ENCODE peak calls at places on chromosomes 3 and 15, in nine cellular contexts. N is CD4-positive, alpha-beta T cell; F is esophagus muscularis mucosa; G is cardiac muscle cell; Z is neural progenitor cell; R is uterus; L is HepG2; C is aorta; K is pancreas. J is an unnamed sample.

GRCh38 chr15:33737687-33738606 is 230.3 kb upstream of the CHRM5 start:
- DNase-seq in G (peak; percentile 39), N (peak; percentile 11), K (peak; percentile 28), C (no peak), Z (peak; percentile 74), F (no peak), L (peak; percentile 25), R (no peak), J (no peak)

GRCh38 chr3:37229291-37229690 is 54.9 kb upstream of the LRRFIP2 start:
- DNase-seq in C (no peak), G (no peak), K (no peak), R (no peak), N (no peak), F (no peak), L (no peak), Z (no peak), J (no peak)

GRCh38 chr3:197456271-197457091 is 99.3 kb downstream of the BDH1 start:
- DNase-seq in N (peak; percentile 38), G (peak; percentile 96), R (peak; percentile 81), F (peak; percentile 96), K (peak; percentile 79), L (peak; percentile 69), Z (peak; percentile 87), C (peak; percentile 92), J (no peak)

GRCh38 chr3:172675371-172676193 is 35.3 kb downstream of the NCEH1 start:
- DNase-seq in L (peak; percentile 53), G (peak; percentile 74), Z (peak; percentile 59), K (no peak), C (no peak), N (no peak), R (no peak), F (no peak), J (no peak)

GRCh38 chr15:42711746-42712145 is 25.2 kb downstream of the CDAN1 start:
- DNase-seq in K (no peak), Z (no peak), C (no peak), G (no peak), N (no peak), F (no peak), L (no peak), R (no peak), J (no peak)

GRCh38 chr15:43121863-43122262 is 11.5 kb upstream of the TMEM62 start:
- DNase-seq in G (no peak), R (no peak), Z (no peak), L (no peak), N (no peak), C (no peak), F (no peak), K (no peak), J (no peak)

GRCh38 chr3:98717584-98717983 is 45.6 kb upstream of the ST3GAL6 start:
- DNase-seq in C (no peak), K (no peak), N (no peak), G (no peak), L (no peak), R (no peak), F (no peak), Z (no peak), J (no peak)

GRCh38 chr3:51975857-51976549 is 1.1 kb downstream of the ABHD14A start:
- DNase-seq in K (peak; percentile 74), Z (peak; percentile 88), F (no peak), R (peak; percentile 78), L (peak; percentile 50), G (peak; percentile 81), N (no peak), C (peak; percentile 90), J (peak; percentile 58)

GRCh38 chr3:46607603-46608028 is 4.7 kb upstream of the FAM240A start:
- DNase-seq in L (peak; percentile 34), F (peak; percentile 37), N (no peak), G (peak; percentile 22), C (no peak), R (no peak), K (no peak), Z (peak; percentile 64), J (no peak)

GRCh38 chr15:62940755-62941361 is 101.7 kb upstream of the TPM1 start:
- DNase-seq in Z (no peak), R (peak; percentile 85), F (peak; percentile 94), K (peak; percentile 28), G (peak; percentile 88), C (peak; percentile 91), L (no peak), N (no peak), J (peak; percentile 22)

GRCh38 chr15:94252906-94253305 is 21.5 kb downstream of the MCTP2 start:
- DNase-seq in K (no peak), G (no peak), L (no peak), R (no peak), N (no peak), F (no peak), Z (no peak), C (no peak), J (no peak)

GRCh38 chr15:94243418-94243817 is 12.1 kb downstream of the MCTP2 start:
- DNase-seq in F (no peak), G (no peak), C (no peak), R (no peak), K (no peak), N (no peak), Z (no peak), L (no peak), J (no peak)

GRCh38 chr15:94252223-94252766 is 20.9 kb downstream of the MCTP2 start:
- DNase-seq in R (no peak), G (no peak), L (no peak), Z (no peak), C (no peak), N (no peak), F (no peak), K (no peak), J (no peak)

GRCh38 chr15:94246016-94246415 is 14.7 kb downstream of the MCTP2 start:
- DNase-seq in G (no peak), F (no peak), K (no peak), N (no peak), Z (no peak), R (no peak), C (no peak), L (no peak), J (no peak)

DNA sequence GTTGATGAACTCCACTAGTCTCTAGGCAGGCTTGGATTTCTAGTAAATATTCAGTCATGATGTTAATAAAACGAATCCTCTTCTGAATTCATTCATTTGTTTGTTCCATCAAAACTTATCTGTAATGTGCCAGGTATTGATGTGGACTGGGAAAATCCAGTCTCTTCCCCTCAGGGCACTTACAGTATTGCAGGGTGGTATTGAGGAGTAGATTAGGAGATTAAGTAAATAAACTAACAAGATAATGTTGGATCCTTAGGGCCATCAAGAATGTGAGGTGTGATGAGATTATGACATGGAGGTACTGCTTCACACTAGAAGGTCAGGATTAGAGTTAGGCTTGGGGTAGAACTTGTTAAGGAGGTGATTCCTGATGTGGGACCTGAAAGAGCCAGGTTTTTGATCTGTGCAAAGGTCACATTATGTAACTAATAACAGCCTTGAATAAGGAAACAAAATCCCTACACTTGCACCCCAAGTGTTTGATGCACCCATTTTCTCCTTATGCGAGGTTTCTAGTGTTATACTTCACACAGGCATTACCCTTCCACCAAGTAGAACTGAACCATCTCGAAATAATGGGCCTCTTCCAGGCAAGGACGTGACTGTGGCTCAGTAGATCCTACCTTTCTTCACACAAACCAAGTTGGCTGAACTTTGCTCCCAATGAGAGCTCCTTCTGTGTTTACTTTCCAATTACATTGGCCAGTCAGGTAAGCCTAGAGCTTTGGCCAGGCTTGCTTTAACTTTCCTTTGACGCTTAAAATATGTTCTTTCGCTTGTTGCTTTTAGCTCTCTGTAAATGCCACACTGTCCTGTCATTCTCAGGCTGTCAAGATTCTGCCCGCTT is 16.7 kb downstream of the MCTP2 start:
- DNase-seq in K (no peak), G (no peak), N (no peak), L (peak; percentile 82), R (no peak), F (no peak), C (no peak), Z (no peak), J (no peak)
- H3K27ac ChIP-seq in K (peak overlapping the region; percentile 12), G (no peak overlapping the region), N (no peak overlapping the region), L (peak overlapping the region; percentile 74), R (no peak overlapping the region), F (no peak overlapping the region), C (no peak overlapping the region), Z (no peak overlapping the region), J (no peak overlapping the region)

DNA sequence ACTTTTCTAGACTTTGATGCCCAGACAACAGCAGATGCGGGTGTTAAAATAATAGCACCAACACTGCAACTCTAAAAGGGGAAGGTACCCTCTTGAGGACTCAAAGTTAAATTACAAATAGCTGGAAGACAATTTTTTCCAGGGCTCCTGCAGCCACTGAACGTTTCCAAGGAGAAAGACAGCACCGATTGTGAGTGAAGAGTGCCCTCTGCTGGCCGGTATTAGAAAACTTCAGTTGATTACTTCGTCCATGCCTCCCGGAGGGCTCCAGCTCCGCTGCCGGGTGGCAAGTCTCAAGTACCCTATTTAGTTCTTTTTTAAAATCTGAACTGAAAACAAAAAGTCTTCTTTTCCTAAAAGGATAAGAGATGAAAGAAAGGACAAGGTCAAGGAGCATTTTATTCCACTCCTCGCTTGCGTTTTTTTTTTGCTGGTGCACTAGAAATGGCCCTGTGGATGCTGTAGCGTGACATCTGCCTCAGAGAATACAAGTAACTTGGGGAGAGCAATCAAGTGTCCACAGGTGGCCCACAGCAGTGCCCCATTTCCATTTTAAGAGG is 71.5 kb upstream of the SPATA12 start:
- DNase-seq in G (peak; percentile 93), N (peak; percentile 62), R (peak; percentile 91), L (peak; percentile 73), K (peak; percentile 82), F (no peak), Z (peak; percentile 89), C (peak; percentile 85), J (peak; percentile 81)
- H3K27ac ChIP-seq in G (no peak overlapping the region), N (no peak overlapping the region), R (peak overlapping the region; percentile 78), L (peak overlapping the region; percentile 76), K (no peak overlapping the region), F (peak overlapping the region; percentile 53), Z (no peak overlapping the region), C (no peak overlapping the region), J (no peak overlapping the region)

GRCh38 chr3:24232784-24233183 is 261.9 kb downstream of the THRB start:
- DNase-seq in C (no peak), R (no peak), G (no peak), Z (no peak), K (no peak), L (no peak), F (no peak), N (no peak), J (no peak)
- H3K27ac ChIP-seq in C (no peak overlapping the region), R (no peak overlapping the region), G (no peak overlapping the region), Z (no peak overlapping the region), K (no peak overlapping the region), L (no peak overlapping the region), F (no peak overlapping the region), N (no peak overlapping the region), J (no peak overlapping the region)

GRCh38 chr3:50249459-50249858 is 13.5 kb downstream of the GNAI2 start:
- DNase-seq in L (no peak), Z (no peak), R (no peak), G (no peak), C (no peak), N (no peak), K (no peak), F (no peak), J (no peak)

GRCh38 chr3:50248387-50248786 is 12.4 kb downstream of the GNAI2 start:
- DNase-seq in C (peak; percentile 80), L (no peak), F (no peak), Z (no peak), N (no peak), K (no peak), R (no peak), G (no peak), J (no peak)

GRCh38 chr3:50251220-50251619 is 15.2 kb downstream of the GNAI2 start:
- DNase-seq in R (no peak), F (no peak), G (peak; percentile 73), C (no peak), L (no peak), Z (no peak), K (no peak), N (no peak), J (no peak)

GRCh38 chr3:50246517-50246954 is 10.5 kb downstream of the GNAI2 start:
- DNase-seq in L (no peak), C (peak; percentile 69), N (peak; percentile 69), F (no peak), R (peak; percentile 72), G (peak; percentile 92), Z (peak; percentile 47), K (no peak), J (no peak)

GRCh38 chr3:50250514-50250913 is 14.5 kb downstream of the GNAI2 start:
- DNase-seq in L (no peak), G (no peak), K (no peak), F (no peak), Z (no peak), C (no peak), N (no peak), R (no peak), J (no peak)
- H3K27ac ChIP-seq in L (no peak overlapping the region), G (no peak overlapping the region), K (no peak overlapping the region), F (peak overlapping the region; percentile 75), Z (no peak overlapping the region), C (no peak overlapping the region), N (peak overlapping the region; percentile 5), R (peak overlapping the region; percentile 99), J (peak overlapping the region; percentile 43)